ENCODE peak calls at places on chromosome 21, in nine cellular contexts. Y is heart left ventricle; G is heart right ventricle; W is lung; A is ovary; T is mucosa of descending colon; N is esophagus muscularis mucosa; X is upper lobe of right lung; K is CD8-positive, alpha-beta T cell. F is an unnamed sample. For H3K36me3 and H3K4me1, the result is how much of the 10 kb centered on the place peaks cover.

GRCh38 chr21:34988139-34988538 is 61.0 kb downstream of the RUNX1 start:
- DNase-seq in T (no peak), Y (no peak), A (no peak), G (no peak), N (no peak), K (peak), X (no peak), W (no peak), F (no peak)

GRCh38 chr21:33230518-33231324 is 983 bp downstream of the IFNAR2 start:
- DNase-seq in N (no peak), X (peak), K (peak), A (no peak), Y (peak), G (peak), T (peak), W (peak), F (no peak)

GRCh38 chr21:22679207-22679606 is 1681.0 kb downstream of the NCAM2 start:
- DNase-seq in W (no peak), K (no peak), T (no peak), X (no peak), G (no peak), Y (no peak), A (no peak), N (no peak), F (no peak)

GRCh38 chr21:42992943-42993712 is 18.8 kb downstream of the PKNOX1 start:
- DNase-seq in T (no peak), W (no peak), G (no peak), Y (no peak), K (no peak), X (peak), A (no peak), N (no peak), F (no peak)

GRCh38 chr21:14533555-14534400 is 12.3 kb downstream of the SAMSN1 start:
- DNase-seq in K (no peak), T (no peak), A (no peak), N (no peak), G (no peak), W (no peak), X (no peak), Y (no peak), F (no peak)

GRCh38 chr21:29164330-29164942 is 34.0 kb downstream of the MAP3K7CL start:
- DNase-seq in K (no peak), W (no peak), T (no peak), X (no peak), N (no peak), A (no peak), G (no peak), Y (no peak), F (no peak)

GRCh38 chr21:33902349-33902748 is 13.3 kb downstream of the ATP5PO start:
- DNase-seq in G (no peak), X (no peak), T (no peak), K (no peak), W (no peak), N (no peak), A (no peak), Y (no peak), F (no peak)

GRCh38 chr21:46667735-46668380 is 32.4 kb downstream of the PRMT2 start:
- DNase-seq in T (no peak), N (no peak), G (no peak), K (no peak), A (no peak), W (no peak), X (no peak), Y (no peak), F (no peak)

GRCh38 chr21:46572850-46573249 is 32.0 kb downstream of the S100B start:
- DNase-seq in K (no peak), T (no peak), Y (no peak), N (no peak), G (no peak), A (no peak), W (no peak), X (no peak), F (no peak)

GRCh38 chr21:17435565-17436543 is 77.0 kb upstream of the CXADR start:
- DNase-seq in A (no peak), X (no peak), G (no peak), W (no peak), K (no peak), Y (no peak), T (no peak), N (no peak), F (no peak)

GRCh38 chr21:26941436-26941835 is 25.5 kb downstream of the ADAMTS5 start:
- DNase-seq in X (no peak), G (no peak), N (no peak), T (no peak), Y (no peak), K (no peak), A (no peak), W (no peak), F (no peak)

GRCh38 chr21:38534591-38534990 is 36.3 kb upstream of the ERG start:
- DNase-seq in A (no peak), K (no peak), X (no peak), Y (no peak), T (no peak), W (no peak), G (no peak), N (no peak), F (no peak)

GRCh38 chr21:28247454-28248020 is 745.1 kb downstream of the LTN1 start:
- DNase-seq in X (no peak), A (no peak), W (no peak), G (no peak), Y (no peak), K (no peak), N (no peak), T (no peak), F (no peak)

GRCh38 chr21:31728952-31729351 is 3.0 kb downstream of the SCAF4 start:
- DNase-seq in W (no peak), K (no peak), N (no peak), T (no peak), A (no peak), X (no peak), Y (no peak), G (no peak), F (no peak)

GRCh38 chr21:42463861-42464515 is 32.0 kb downstream of the RSPH1 start:
- DNase-seq in W (peak), N (no peak), A (no peak), Y (no peak), K (peak), T (peak), G (no peak), X (no peak), F (no peak)

GRCh38 chr21:35223480-35224156 is 174.5 kb upstream of the RUNX1 start:
- DNase-seq in K (no peak), X (no peak), N (no peak), Y (no peak), A (no peak), W (no peak), T (no peak), G (no peak), F (no peak)

GRCh38 chr21:33968082-33968997 is 52.7 kb upstream of the ATP5PO start:
- DNase-seq in W (no peak), X (no peak), N (no peak), T (no peak), Y (peak), A (no peak), G (no peak), K (no peak), F (no peak)

GRCh38 chr21:34704119-34704518 is 35.3 kb downstream of the CLIC6 start:
- DNase-seq in N (no peak), Y (no peak), X (no peak), T (no peak), W (no peak), G (no peak), A (no peak), K (no peak), F (no peak)

GRCh38 chr21:45187646-45188045 is 100.0 kb downstream of the POFUT2 start:
- DNase-seq in Y (no peak), W (no peak), K (no peak), X (no peak), A (no peak), N (no peak), G (no peak), T (no peak), F (no peak)
- H3K36me3 ChIP-seq in Y (half or more), W (under half), K (under half), X (under half), A (under half), N (half or more), G (under half), T (under half), F (half or more)

GRCh38 chr21:44847261-44848056 is 26.0 kb downstream of the PTTG1IP start:
- DNase-seq in W (no peak), N (no peak), X (peak), K (no peak), T (peak), G (no peak), A (no peak), Y (no peak), F (no peak)

GRCh38 chr21:44846485-44847260 is 26.8 kb downstream of the PTTG1IP start:
- DNase-seq in X (no peak), Y (no peak), G (no peak), N (peak), T (peak), K (peak), A (no peak), W (peak), F (peak)

GRCh38 chr21:44844256-44844655 is 26.4 kb upstream of the SUMO3 start:
- DNase-seq in G (no peak), X (no peak), Y (no peak), A (no peak), N (no peak), T (peak), W (no peak), K (no peak), F (no peak)

GRCh38 chr21:44845418-44846200 is 27.7 kb upstream of the SUMO3 start:
- DNase-seq in N (peak), A (no peak), G (peak), K (peak), Y (peak), W (peak), X (peak), T (peak), F (peak)

GRCh38 chr21:44846201-44846484 is 27.3 kb downstream of the PTTG1IP start:
- DNase-seq in X (no peak), G (no peak), Y (no peak), N (no peak), K (no peak), A (no peak), T (no peak), W (no peak), F (no peak)
- H3K4me1 ChIP-seq in X (under half), G (under half), Y (under half), N (under half), K (under half), A (under half), T (half or more), W (under half), F (under half)

GRCh38 chr21:36863260-36863659 is 103.2 kb downstream of the HLCS start:
- DNase-seq in N (no peak), W (peak), T (no peak), G (no peak), K (no peak), Y (no peak), A (no peak), X (no peak), F (no peak)

GRCh38 chr21:36861924-36862323 is 104.5 kb downstream of the HLCS start:
- DNase-seq in N (no peak), K (no peak), Y (no peak), W (no peak), X (no peak), A (no peak), T (no peak), G (no peak), F (no peak)

GRCh38 chr21:36861595-36861883 is 104.9 kb downstream of the HLCS start:
- DNase-seq in T (no peak), Y (no peak), X (no peak), N (no peak), G (no peak), W (no peak), K (no peak), A (no peak), F (no peak)

GRCh38 chr21:36859744-36860501 is 106.5 kb downstream of the HLCS start:
- DNase-seq in X (peak), W (peak), G (peak), A (peak), Y (peak), T (peak), N (no peak), K (no peak), F (peak)

DNA sequence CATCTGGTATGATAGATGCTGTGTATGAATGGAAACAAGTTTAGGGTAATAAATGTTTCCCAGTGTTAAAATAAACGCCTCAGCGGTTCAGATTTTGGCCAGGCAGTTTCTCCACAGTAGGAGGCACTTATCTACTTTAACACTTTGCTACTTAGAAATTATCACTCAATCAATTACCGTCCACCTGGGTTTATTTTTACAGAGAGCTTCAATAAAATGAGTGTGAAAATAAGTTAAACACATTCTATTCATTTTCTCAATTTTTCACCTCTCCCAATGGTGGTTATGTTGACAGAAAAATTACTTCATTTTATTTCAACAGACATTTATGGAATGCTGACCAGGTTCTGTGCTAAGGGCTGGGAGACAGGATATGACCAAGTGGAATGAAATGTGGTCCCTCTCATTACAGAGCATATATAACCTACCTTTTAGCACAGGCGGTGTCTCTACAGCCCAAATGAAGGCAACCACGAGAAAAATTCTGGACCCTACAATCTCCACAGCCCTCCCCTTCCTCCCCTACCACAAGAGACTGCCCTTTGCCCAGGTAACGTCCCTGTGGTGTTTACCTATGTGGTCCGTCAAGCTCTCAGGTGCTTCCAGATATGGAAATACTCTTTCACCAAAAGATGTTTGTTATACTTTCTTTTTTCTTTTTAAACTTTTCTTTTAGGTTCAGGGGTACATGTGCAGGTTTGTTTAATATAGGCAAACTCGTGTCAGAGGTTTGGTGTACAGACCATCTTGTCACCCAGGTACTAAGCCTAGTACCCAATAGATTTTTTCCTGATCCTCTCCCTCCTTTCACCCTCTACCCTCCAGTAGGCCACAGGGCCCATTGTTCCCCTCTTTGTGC is 105.5 kb downstream of the HLCS start:
- DNase-seq in T (no peak), N (no peak), X (no peak), G (no peak), A (no peak), K (no peak), Y (no peak), W (peak), F (no peak)
- TF ChIP-seq CTCF in T (no peak), N (no peak), X (no peak), G (no peak), A (no peak), K (no peak), Y (no peak), W (no peak), F (no peak)

GRCh38 chr21:41426656-41427311 is 745 bp downstream of the MX1 start:
- DNase-seq in W (no peak), N (peak), K (peak), G (no peak), Y (peak), A (peak), T (peak), X (no peak), F (peak)

GRCh38 chr21:41428311-41428710 is 2.3 kb downstream of the MX1 start:
- DNase-seq in Y (no peak), X (no peak), K (no peak), W (no peak), N (peak), T (no peak), G (no peak), A (no peak), F (peak)

GRCh38 chr21:41427556-41427955 is 1.5 kb downstream of the MX1 start:
- DNase-seq in T (no peak), A (no peak), Y (no peak), G (no peak), X (no peak), N (no peak), W (no peak), K (no peak), F (no peak)

GRCh38 chr21:41425954-41426655 is at the start of gene MX1:
- DNase-seq in A (peak), W (peak), N (peak), T (peak), X (peak), Y (peak), K (peak), G (peak), F (peak)

GRCh38 chr21:41425588-41425953 is 468 bp upstream of the MX1 start:
- DNase-seq in N (peak), T (no peak), G (no peak), K (no peak), A (no peak), W (no peak), X (no peak), Y (no peak), F (no peak)
- H3K36me3 ChIP-seq in N (under half), T (under half), G (under half), K (under half), A (under half), W (under half), X (under half), Y (under half), F (under half)